ENCODE peak calls at places on chromosomes 2 and 18, in five cellular contexts. One of them, this sample, is unnamed.
A peak's percentile ranks its signal among the peaks of the same experiment; 100 is the strongest.

GRCh38 chr2:41955641-41956040 is 92.2 kb upstream of the PKDCC start:
- DNase-seq in dorsolateral prefrontal cortex: no peak
- DNase-seq in RWPE1: no peak
- DNase-seq in stimulated activated CD4-positive, alpha-beta T cell treated with anti-CD3 and anti-CD28 coated beads, TNF-alpha, amount 100 ng/mL, for 4 hours: no peak
- DNase-seq in non-pigmented ciliary epithelial cell: no peak
- DNase-seq in this sample: no peak

GRCh38 chr2:14516844-14517243 is 115.7 kb upstream of the LRATD1 start:
- DNase-seq in stimulated activated CD4-positive, alpha-beta T cell treated with anti-CD3 and anti-CD28 coated beads, TNF-alpha, amount 100 ng/mL, for 4 hours: no peak
- DNase-seq in non-pigmented ciliary epithelial cell: peak; percentile 94
- DNase-seq in RWPE1: peak; percentile 89
- DNase-seq in dorsolateral prefrontal cortex: no peak
- DNase-seq in this sample: peak; percentile 96

GRCh38 chr2:174681983-174682577 is 82.2 kb downstream of the CHRNA1 start:
- DNase-seq in stimulated activated CD4-positive, alpha-beta T cell treated with anti-CD3 and anti-CD28 coated beads, TNF-alpha, amount 100 ng/mL, for 4 hours: peak; percentile 35
- DNase-seq in dorsolateral prefrontal cortex: peak; percentile 28
- DNase-seq in RWPE1: peak; percentile 12
- DNase-seq in non-pigmented ciliary epithelial cell: no peak
- DNase-seq in this sample: peak; percentile 41

GRCh38 chr2:18455256-18455862 is 105.1 kb downstream of the RDH14 start:
- DNase-seq in RWPE1: peak; percentile 24
- DNase-seq in non-pigmented ciliary epithelial cell: no peak
- DNase-seq in stimulated activated CD4-positive, alpha-beta T cell treated with anti-CD3 and anti-CD28 coated beads, TNF-alpha, amount 100 ng/mL, for 4 hours: no peak
- DNase-seq in dorsolateral prefrontal cortex: no peak
- DNase-seq in this sample: peak; percentile 84

GRCh38 chr18:49835405-49835804 is 22.1 kb upstream of the ACAA2 start:
- DNase-seq in dorsolateral prefrontal cortex: no peak
- DNase-seq in non-pigmented ciliary epithelial cell: no peak
- DNase-seq in stimulated activated CD4-positive, alpha-beta T cell treated with anti-CD3 and anti-CD28 coated beads, TNF-alpha, amount 100 ng/mL, for 4 hours: no peak
- DNase-seq in RWPE1: no peak
- DNase-seq in this sample: no peak

GRCh38 chr2:468631-469310 is 180.9 kb upstream of the ALKAL2 start:
- DNase-seq in dorsolateral prefrontal cortex: no peak
- DNase-seq in RWPE1: no peak
- DNase-seq in stimulated activated CD4-positive, alpha-beta T cell treated with anti-CD3 and anti-CD28 coated beads, TNF-alpha, amount 100 ng/mL, for 4 hours: no peak
- DNase-seq in non-pigmented ciliary epithelial cell: no peak
- DNase-seq in this sample: no peak

GRCh38 chr2:42046819-42047487 is 868 bp upstream of the PKDCC start:
- DNase-seq in dorsolateral prefrontal cortex: no peak
- DNase-seq in RWPE1: no peak
- DNase-seq in non-pigmented ciliary epithelial cell: no peak
- DNase-seq in stimulated activated CD4-positive, alpha-beta T cell treated with anti-CD3 and anti-CD28 coated beads, TNF-alpha, amount 100 ng/mL, for 4 hours: no peak
- DNase-seq in this sample: peak; percentile 44

GRCh38 chr2:241768251-241768711 is 8.3 kb upstream of the GAL3ST2 start:
- DNase-seq in stimulated activated CD4-positive, alpha-beta T cell treated with anti-CD3 and anti-CD28 coated beads, TNF-alpha, amount 100 ng/mL, for 4 hours: no peak
- DNase-seq in dorsolateral prefrontal cortex: no peak
- DNase-seq in RWPE1: no peak
- DNase-seq in non-pigmented ciliary epithelial cell: no peak
- DNase-seq in this sample: no peak

GRCh38 chr2:32278476-32278853 is 761 bp downstream of the YIPF4 start:
- DNase-seq in stimulated activated CD4-positive, alpha-beta T cell treated with anti-CD3 and anti-CD28 coated beads, TNF-alpha, amount 100 ng/mL, for 4 hours: no peak
- DNase-seq in RWPE1: peak; percentile 11
- DNase-seq in dorsolateral prefrontal cortex: no peak
- DNase-seq in non-pigmented ciliary epithelial cell: no peak
- DNase-seq in this sample: no peak

GRCh38 chr2:22932288-22932687 is 452.7 kb upstream of the KLHL29 start:
- DNase-seq in dorsolateral prefrontal cortex: no peak
- DNase-seq in non-pigmented ciliary epithelial cell: no peak
- DNase-seq in RWPE1: no peak
- DNase-seq in stimulated activated CD4-positive, alpha-beta T cell treated with anti-CD3 and anti-CD28 coated beads, TNF-alpha, amount 100 ng/mL, for 4 hours: no peak
- DNase-seq in this sample: no peak

GRCh38 chr18:21702602-21703001 is 2.0 kb downstream of the ABHD3 start:
- DNase-seq in non-pigmented ciliary epithelial cell: no peak
- DNase-seq in RWPE1: no peak
- DNase-seq in stimulated activated CD4-positive, alpha-beta T cell treated with anti-CD3 and anti-CD28 coated beads, TNF-alpha, amount 100 ng/mL, for 4 hours: no peak
- DNase-seq in dorsolateral prefrontal cortex: no peak
- DNase-seq in this sample: peak; percentile 3

GRCh38 chr2:218659258-218659987 is at the start of the genes BCS1L and ZNF142:
- DNase-seq in non-pigmented ciliary epithelial cell: peak; percentile 51
- DNase-seq in stimulated activated CD4-positive, alpha-beta T cell treated with anti-CD3 and anti-CD28 coated beads, TNF-alpha, amount 100 ng/mL, for 4 hours: peak; percentile 90
- DNase-seq in RWPE1: peak; percentile 95
- DNase-seq in dorsolateral prefrontal cortex: peak; percentile 93
- DNase-seq in this sample: peak; percentile 84

GRCh38 chr2:188291617-188292445 is at the start of gene GULP1:
- DNase-seq in RWPE1: peak; percentile 59
- DNase-seq in dorsolateral prefrontal cortex: peak; percentile 64
- DNase-seq in stimulated activated CD4-positive, alpha-beta T cell treated with anti-CD3 and anti-CD28 coated beads, TNF-alpha, amount 100 ng/mL, for 4 hours: no peak
- DNase-seq in non-pigmented ciliary epithelial cell: no peak
- DNase-seq in this sample: peak; percentile 77

GRCh38 chr2:167212054-167212648 is 323.9 kb downstream of the XIRP2 start:
- DNase-seq in dorsolateral prefrontal cortex: no peak
- DNase-seq in non-pigmented ciliary epithelial cell: no peak
- DNase-seq in RWPE1: peak; percentile 38
- DNase-seq in stimulated activated CD4-positive, alpha-beta T cell treated with anti-CD3 and anti-CD28 coated beads, TNF-alpha, amount 100 ng/mL, for 4 hours: no peak
- DNase-seq in this sample: peak; percentile 48

GRCh38 chr18:941331-941730 is 36.7 kb downstream of the ADCYAP1 start:
- DNase-seq in stimulated activated CD4-positive, alpha-beta T cell treated with anti-CD3 and anti-CD28 coated beads, TNF-alpha, amount 100 ng/mL, for 4 hours: no peak
- DNase-seq in RWPE1: no peak
- DNase-seq in dorsolateral prefrontal cortex: no peak
- DNase-seq in non-pigmented ciliary epithelial cell: no peak
- DNase-seq in this sample: no peak

GRCh38 chr2:75627902-75628504 is 18.6 kb upstream of the MRPL19 start:
- DNase-seq in non-pigmented ciliary epithelial cell: no peak
- DNase-seq in RWPE1: peak; percentile 71
- DNase-seq in stimulated activated CD4-positive, alpha-beta T cell treated with anti-CD3 and anti-CD28 coated beads, TNF-alpha, amount 100 ng/mL, for 4 hours: peak; percentile 31
- DNase-seq in dorsolateral prefrontal cortex: peak; percentile 69
- DNase-seq in this sample: peak; percentile 76

GRCh38 chr2:183532514-183532913 is 408.3 kb downstream of the NUP35 start:
- DNase-seq in non-pigmented ciliary epithelial cell: no peak
- DNase-seq in stimulated activated CD4-positive, alpha-beta T cell treated with anti-CD3 and anti-CD28 coated beads, TNF-alpha, amount 100 ng/mL, for 4 hours: no peak
- DNase-seq in dorsolateral prefrontal cortex: no peak
- DNase-seq in RWPE1: peak; percentile 17
- DNase-seq in this sample: peak; percentile 27

GRCh38 chr2:216109962-216110614 is 940 bp downstream of the XRCC5 start:
- DNase-seq in stimulated activated CD4-positive, alpha-beta T cell treated with anti-CD3 and anti-CD28 coated beads, TNF-alpha, amount 100 ng/mL, for 4 hours: no peak
- DNase-seq in dorsolateral prefrontal cortex: no peak
- DNase-seq in RWPE1: peak; percentile 26
- DNase-seq in non-pigmented ciliary epithelial cell: no peak
- DNase-seq in this sample: peak; percentile 79

GRCh38 chr2:205212357-205212756 is 469.9 kb upstream of the NRP2 start:
- DNase-seq in stimulated activated CD4-positive, alpha-beta T cell treated with anti-CD3 and anti-CD28 coated beads, TNF-alpha, amount 100 ng/mL, for 4 hours: no peak
- DNase-seq in non-pigmented ciliary epithelial cell: no peak
- DNase-seq in dorsolateral prefrontal cortex: no peak
- DNase-seq in RWPE1: peak; percentile 22
- DNase-seq in this sample: no peak

GRCh38 chr2:57076856-57077255 is 893.1 kb downstream of the CCDC85A start:
- DNase-seq in dorsolateral prefrontal cortex: no peak
- DNase-seq in RWPE1: no peak
- DNase-seq in non-pigmented ciliary epithelial cell: no peak
- DNase-seq in stimulated activated CD4-positive, alpha-beta T cell treated with anti-CD3 and anti-CD28 coated beads, TNF-alpha, amount 100 ng/mL, for 4 hours: no peak
- DNase-seq in this sample: peak; percentile 80

GRCh38 chr2:146934921-146935320 is 909.9 kb upstream of the ACVR2A start:
- DNase-seq in non-pigmented ciliary epithelial cell: no peak
- DNase-seq in stimulated activated CD4-positive, alpha-beta T cell treated with anti-CD3 and anti-CD28 coated beads, TNF-alpha, amount 100 ng/mL, for 4 hours: no peak
- DNase-seq in RWPE1: no peak
- DNase-seq in dorsolateral prefrontal cortex: no peak
- DNase-seq in this sample: no peak

GRCh38 chr18:33616556-33616955 is 38.5 kb downstream of the ASXL3 start:
- DNase-seq in stimulated activated CD4-positive, alpha-beta T cell treated with anti-CD3 and anti-CD28 coated beads, TNF-alpha, amount 100 ng/mL, for 4 hours: no peak
- DNase-seq in RWPE1: no peak
- DNase-seq in non-pigmented ciliary epithelial cell: no peak
- DNase-seq in dorsolateral prefrontal cortex: no peak
- DNase-seq in this sample: no peak

GRCh38 chr2:69298862-69299261 is 88.2 kb downstream of the GFPT1 start:
- DNase-seq in RWPE1: no peak
- DNase-seq in dorsolateral prefrontal cortex: no peak
- DNase-seq in stimulated activated CD4-positive, alpha-beta T cell treated with anti-CD3 and anti-CD28 coated beads, TNF-alpha, amount 100 ng/mL, for 4 hours: no peak
- DNase-seq in non-pigmented ciliary epithelial cell: no peak
- DNase-seq in this sample: peak; percentile 58

GRCh38 chr2:102181919-102182635 is 4.7 kb upstream of the IL1RL2 start:
- DNase-seq in stimulated activated CD4-positive, alpha-beta T cell treated with anti-CD3 and anti-CD28 coated beads, TNF-alpha, amount 100 ng/mL, for 4 hours: no peak
- DNase-seq in non-pigmented ciliary epithelial cell: no peak
- DNase-seq in RWPE1: no peak
- DNase-seq in dorsolateral prefrontal cortex: no peak
- DNase-seq in this sample: peak; percentile 63

GRCh38 chr2:216115224-216115582 is 6.1 kb downstream of the XRCC5 start:
- DNase-seq in non-pigmented ciliary epithelial cell: no peak
- DNase-seq in RWPE1: peak; percentile 14
- DNase-seq in dorsolateral prefrontal cortex: no peak
- DNase-seq in stimulated activated CD4-positive, alpha-beta T cell treated with anti-CD3 and anti-CD28 coated beads, TNF-alpha, amount 100 ng/mL, for 4 hours: no peak
- DNase-seq in this sample: peak; percentile 25

GRCh38 chr2:152861349-152861942 is 143.0 kb downstream of the ARL6IP6 start:
- DNase-seq in stimulated activated CD4-positive, alpha-beta T cell treated with anti-CD3 and anti-CD28 coated beads, TNF-alpha, amount 100 ng/mL, for 4 hours: no peak
- DNase-seq in dorsolateral prefrontal cortex: no peak
- DNase-seq in RWPE1: peak; percentile 32
- DNase-seq in non-pigmented ciliary epithelial cell: no peak
- DNase-seq in this sample: no peak

GRCh38 chr2:100884145-100884621 is 64.2 kb downstream of the NPAS2 start:
- DNase-seq in RWPE1: no peak
- DNase-seq in dorsolateral prefrontal cortex: no peak
- DNase-seq in non-pigmented ciliary epithelial cell: no peak
- DNase-seq in stimulated activated CD4-positive, alpha-beta T cell treated with anti-CD3 and anti-CD28 coated beads, TNF-alpha, amount 100 ng/mL, for 4 hours: no peak
- DNase-seq in this sample: no peak

GRCh38 chr2:63875758-63876710 is 34.3 kb downstream of the UGP2 start:
- DNase-seq in dorsolateral prefrontal cortex: no peak
- DNase-seq in stimulated activated CD4-positive, alpha-beta T cell treated with anti-CD3 and anti-CD28 coated beads, TNF-alpha, amount 100 ng/mL, for 4 hours: no peak
- DNase-seq in non-pigmented ciliary epithelial cell: no peak
- DNase-seq in RWPE1: no peak
- DNase-seq in this sample: peak; percentile 53

GRCh38 chr2:80054339-80054675 is 250.2 kb downstream of the LRRTM1 start:
- DNase-seq in RWPE1: peak; percentile 84
- DNase-seq in non-pigmented ciliary epithelial cell: no peak
- DNase-seq in stimulated activated CD4-positive, alpha-beta T cell treated with anti-CD3 and anti-CD28 coated beads, TNF-alpha, amount 100 ng/mL, for 4 hours: no peak
- DNase-seq in dorsolateral prefrontal cortex: no peak
- DNase-seq in this sample: no peak

GRCh38 chr2:144084114-144084661 is 435.7 kb downstream of the ZEB2 start:
- DNase-seq in non-pigmented ciliary epithelial cell: peak; percentile 65
- DNase-seq in stimulated activated CD4-positive, alpha-beta T cell treated with anti-CD3 and anti-CD28 coated beads, TNF-alpha, amount 100 ng/mL, for 4 hours: no peak
- DNase-seq in RWPE1: peak; percentile 13
- DNase-seq in dorsolateral prefrontal cortex: no peak
- DNase-seq in this sample: peak; percentile 68

GRCh38 chr2:3712841-3713503 is 9.6 kb downstream of the DCDC2C start:
- DNase-seq in RWPE1: no peak
- DNase-seq in non-pigmented ciliary epithelial cell: no peak
- DNase-seq in dorsolateral prefrontal cortex: no peak
- DNase-seq in stimulated activated CD4-positive, alpha-beta T cell treated with anti-CD3 and anti-CD28 coated beads, TNF-alpha, amount 100 ng/mL, for 4 hours: no peak
- DNase-seq in this sample: peak; percentile 30

GRCh38 chr2:191892391-191892790 is 45.5 kb upstream of the CAVIN2 start:
- DNase-seq in RWPE1: no peak
- DNase-seq in stimulated activated CD4-positive, alpha-beta T cell treated with anti-CD3 and anti-CD28 coated beads, TNF-alpha, amount 100 ng/mL, for 4 hours: no peak
- DNase-seq in dorsolateral prefrontal cortex: no peak
- DNase-seq in non-pigmented ciliary epithelial cell: peak; percentile 73
- DNase-seq in this sample: peak; percentile 81

GRCh38 chr2:142315353-142315752 is 184.5 kb upstream of the LRP1B start:
- DNase-seq in non-pigmented ciliary epithelial cell: no peak
- DNase-seq in dorsolateral prefrontal cortex: no peak
- DNase-seq in RWPE1: no peak
- DNase-seq in stimulated activated CD4-positive, alpha-beta T cell treated with anti-CD3 and anti-CD28 coated beads, TNF-alpha, amount 100 ng/mL, for 4 hours: no peak
- DNase-seq in this sample: peak; percentile 81

GRCh38 chr2:11749646-11750349 is 3.4 kb downstream of the LPIN1 start:
- DNase-seq in non-pigmented ciliary epithelial cell: no peak
- DNase-seq in stimulated activated CD4-positive, alpha-beta T cell treated with anti-CD3 and anti-CD28 coated beads, TNF-alpha, amount 100 ng/mL, for 4 hours: no peak
- DNase-seq in dorsolateral prefrontal cortex: no peak
- DNase-seq in RWPE1: no peak
- DNase-seq in this sample: peak; percentile 23

GRCh38 chr2:119827866-119828507 is 68.3 kb downstream of the PTPN4 start:
- DNase-seq in RWPE1: no peak
- DNase-seq in dorsolateral prefrontal cortex: no peak
- DNase-seq in stimulated activated CD4-positive, alpha-beta T cell treated with anti-CD3 and anti-CD28 coated beads, TNF-alpha, amount 100 ng/mL, for 4 hours: no peak
- DNase-seq in non-pigmented ciliary epithelial cell: no peak
- DNase-seq in this sample: peak; percentile 50

GRCh38 chr2:12554235-12555011 is 162.3 kb upstream of the TRIB2 start:
- DNase-seq in stimulated activated CD4-positive, alpha-beta T cell treated with anti-CD3 and anti-CD28 coated beads, TNF-alpha, amount 100 ng/mL, for 4 hours: no peak
- DNase-seq in non-pigmented ciliary epithelial cell: no peak
- DNase-seq in dorsolateral prefrontal cortex: no peak
- DNase-seq in RWPE1: no peak
- DNase-seq in this sample: no peak

GRCh38 chr18:79947881-79948610 is 3.4 kb downstream of the SLC66A2 start:
- DNase-seq in stimulated activated CD4-positive, alpha-beta T cell treated with anti-CD3 and anti-CD28 coated beads, TNF-alpha, amount 100 ng/mL, for 4 hours: no peak
- DNase-seq in RWPE1: no peak
- DNase-seq in dorsolateral prefrontal cortex: no peak
- DNase-seq in non-pigmented ciliary epithelial cell: no peak
- DNase-seq in this sample: no peak